ENCODE peak calls at places on chromosomes 6 and 20, in nine cellular contexts. J is ovary; M is SK-N-SH; F is GM12865; H is astrocyte of the spinal cord; T is GM12864; I is MM.1S; K is dorsolateral prefrontal cortex; X is CD8-positive, alpha-beta T cell. Y is an unnamed sample.
A peak's percentile ranks its signal among the peaks of the same experiment; 100 is the strongest.

GRCh38 chr6:134415681-134416080 is 97.8 kb upstream of the SGK1 start:
- DNase-seq in J (no peak), K (no peak), T (no peak), H (no peak), I (no peak), X (no peak), F (no peak), M (no peak), Y (no peak)

GRCh38 chr6:2733324-2733723 is 17.4 kb downstream of the MYLK4 start:
- DNase-seq in T (peak; percentile 56), K (no peak), M (no peak), H (no peak), X (no peak), J (no peak), I (no peak), F (peak; percentile 67), Y (no peak)

GRCh38 chr6:133701633-133702331 is 187.1 kb upstream of the TCF21 start:
- DNase-seq in F (peak; percentile 1), J (no peak), X (no peak), M (no peak), K (no peak), I (no peak), H (peak; percentile 6), T (no peak), Y (peak; percentile 66)

GRCh38 chr6:118284736-118285360 is 263.2 kb upstream of the PLN start:
- DNase-seq in K (no peak), J (no peak), I (no peak), F (no peak), T (no peak), X (no peak), M (no peak), H (peak; percentile 24), Y (peak; percentile 51)

GRCh38 chr20:50286174-50286511 is 95.5 kb downstream of the CEBPB start:
- DNase-seq in F (peak; percentile 57), J (no peak), K (no peak), I (no peak), X (no peak), T (no peak), M (no peak), H (no peak), Y (no peak)

GRCh38 chr20:1804554-1804956 is 90.7 kb upstream of the SIRPA start:
- DNase-seq in I (no peak), J (no peak), F (no peak), H (no peak), M (no peak), X (no peak), T (no peak), K (no peak), Y (no peak)

GRCh38 chr20:61949363-61949713 is 116.3 kb downstream of the TAF4 start:
- DNase-seq in T (no peak), K (peak; percentile 14), F (no peak), X (no peak), I (no peak), J (no peak), H (no peak), M (no peak), Y (no peak)

GRCh38 chr6:18536693-18537092 is 149.5 kb downstream of the RNF144B start:
- DNase-seq in J (no peak), T (no peak), F (no peak), I (no peak), H (no peak), M (peak; percentile 12), K (no peak), X (no peak), Y (no peak)

GRCh38 chr6:88499845-88500699 is 333.9 kb upstream of the CNR1 start:
- DNase-seq in F (peak; percentile 52), T (no peak), X (no peak), J (no peak), M (no peak), I (no peak), H (no peak), K (no peak), Y (no peak)

GRCh38 chr6:38095054-38095453 is 275.5 kb downstream of the ZFAND3 start:
- DNase-seq in J (no peak), F (no peak), I (no peak), K (no peak), X (no peak), M (no peak), H (peak; percentile 60), T (no peak), Y (peak; percentile 51)

GRCh38 chr6:108168026-108168463 is 2.2 kb downstream of the NR2E1 start:
- DNase-seq in X (no peak), I (no peak), K (no peak), M (no peak), T (no peak), J (no peak), H (no peak), F (no peak), Y (no peak)

GRCh38 chr6:83838727-83839126 is 14.4 kb upstream of the RIPPLY2 start:
- DNase-seq in T (no peak), K (no peak), F (no peak), M (no peak), X (no peak), I (no peak), H (no peak), J (no peak), Y (no peak)

GRCh38 chr6:128882560-128882959 is 378 bp upstream of the LAMA2 start:
- DNase-seq in J (peak; percentile 45), M (no peak), I (no peak), X (no peak), H (no peak), K (no peak), F (no peak), T (no peak), Y (no peak)

GRCh38 chr6:148716811-148717210 is 30.0 kb upstream of the UST start:
- DNase-seq in H (no peak), J (no peak), M (no peak), I (no peak), T (no peak), F (no peak), K (no peak), X (no peak), Y (peak; percentile 65)

GRCh38 chr6:157885211-157885788 is 62.3 kb downstream of the SNX9 start:
- DNase-seq in H (no peak), X (peak; percentile 27), F (no peak), K (no peak), M (no peak), I (no peak), T (no peak), J (no peak), Y (no peak)

GRCh38 chr6:26743157-26743821 is 83.7 kb upstream of the ZNF322 start:
- DNase-seq in I (no peak), J (no peak), H (peak; percentile 40), K (no peak), X (no peak), M (peak; percentile 45), T (no peak), F (no peak), Y (peak; percentile 47)

GRCh38 chr6:46606318-46606717 is 46.3 kb downstream of the CYP39A1 start:
- DNase-seq in X (no peak), F (no peak), I (no peak), H (no peak), M (peak; percentile 3), J (no peak), T (no peak), K (no peak), Y (no peak)

GRCh38 chr6:30323806-30324205 is 2.9 kb upstream of the TRIM39 start:
- DNase-seq in K (no peak), I (no peak), J (no peak), F (no peak), H (no peak), T (no peak), M (no peak), X (no peak), Y (no peak)

GRCh38 chr6:133697666-133698065 is 191.2 kb upstream of the TCF21 start:
- DNase-seq in H (peak; percentile 72), I (no peak), K (no peak), T (no peak), X (no peak), F (no peak), J (no peak), M (no peak), Y (no peak)

GRCh38 chr6:136383271-136383670 is 93.6 kb upstream of the BCLAF1 start:
- DNase-seq in T (no peak), H (no peak), M (no peak), X (no peak), K (no peak), I (no peak), F (no peak), J (no peak), Y (no peak)

GRCh38 chr6:98295776-98296175 is 538.6 kb upstream of the POU3F2 start:
- DNase-seq in J (no peak), M (no peak), I (no peak), K (no peak), H (no peak), X (no peak), T (no peak), F (no peak), Y (no peak)

GRCh38 chr6:13480631-13481501 is 6.5 kb downstream of the GFOD1 start:
- DNase-seq in I (no peak), J (no peak), H (no peak), F (no peak), T (no peak), M (no peak), X (no peak), K (no peak), Y (no peak)

GRCh38 chr20:6157345-6157744 is 34.5 kb upstream of the FERMT1 start:
- DNase-seq in K (no peak), F (peak; percentile 16), X (no peak), M (no peak), I (peak; percentile 60), T (no peak), H (no peak), J (no peak), Y (peak; percentile 10)
- TF ChIP-seq CTCF in K (no peak), F (peak; percentile 58), X (no peak), M (no peak), I (peak; percentile 77), T (peak; percentile 61), H (no peak), J (no peak), Y (peak; percentile 23)

DNA sequence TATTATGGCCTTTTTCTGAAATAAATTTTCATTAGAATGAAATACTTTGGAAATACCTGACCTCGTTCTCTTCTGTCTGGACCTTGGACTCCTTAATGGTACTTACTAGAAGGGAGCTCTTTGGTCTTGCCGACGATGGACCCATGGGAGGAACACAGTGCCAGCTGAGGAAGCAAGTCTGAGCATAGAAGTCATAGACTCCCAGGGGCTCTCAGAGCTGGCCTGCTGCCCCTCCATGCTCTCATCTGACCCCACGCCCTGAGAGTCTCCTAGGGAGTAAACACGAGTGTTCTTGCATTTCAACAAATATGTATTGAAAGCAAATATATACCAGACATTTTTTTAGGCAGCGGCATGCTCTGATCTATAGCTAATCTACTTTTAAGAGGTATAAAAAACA is 87.8 kb downstream of the PLEKHG1 start:
- DNase-seq in X (no peak), K (no peak), M (no peak), I (no peak), F (no peak), H (peak; percentile 25), T (no peak), J (peak; percentile 61), Y (no peak)
- H3K4me3 ChIP-seq in X (no peak overlapping the region), K (peak overlapping the region; percentile 2), M (no peak overlapping the region), I (no peak overlapping the region), F (no peak overlapping the region), H (no peak overlapping the region), T (no peak overlapping the region), J (no peak overlapping the region), Y (no peak overlapping the region)

GRCh38 chr6:162442675-162443074 is 284.9 kb downstream of the PRKN start:
- DNase-seq in J (no peak), T (no peak), K (no peak), H (no peak), M (peak; percentile 48), F (peak; percentile 18), X (no peak), I (no peak), Y (no peak)
- TF ChIP-seq CTCF in J (no peak), T (no peak), K (peak; percentile 51), H (no peak), M (peak; percentile 13), F (peak; percentile 22), X (no peak), I (no peak), Y (no peak)

GRCh38 chr6:44221291-44221960 is 2.0 kb upstream of the SLC29A1 start:
- DNase-seq in X (peak; percentile 72), I (peak; percentile 73), H (peak; percentile 75), K (peak; percentile 81), M (peak; percentile 90), T (peak; percentile 41), J (peak; percentile 84), F (peak; percentile 88), Y (peak; percentile 87)
- H3K4me3 ChIP-seq in X (no peak overlapping the region), I (no peak overlapping the region), H (no peak overlapping the region), K (no peak overlapping the region), M (no peak overlapping the region), T (no peak overlapping the region), J (no peak overlapping the region), F (no peak overlapping the region), Y (no peak overlapping the region)